ENCODE peak calls at places on chromosome 1, in ten cellular contexts. X, B, A, G, Q, M, T, O, E and Z are unnamed samples.

GRCh38 chr1:218350909-218351616 is 5.9 kb downstream of the TGFB2 start:
- DNase-seq in E (no peak), Q (no peak), O (no peak), B (no peak), G (no peak), A (no peak), T (no peak), M (no peak), X (no peak), Z (no peak)

GRCh38 chr1:223123238-223123976 is 19.6 kb downstream of the TLR5 start:
- DNase-seq in X (peak; percentile 76), O (no peak), T (peak; percentile 73), G (peak; percentile 85), M (no peak), E (peak; percentile 72), A (peak; percentile 71), B (peak; percentile 64), Q (peak; percentile 85), Z (peak; percentile 70)

GRCh38 chr1:39729030-39729429 is 9.7 kb upstream of the PPIE start:
- DNase-seq in G (no peak), E (no peak), B (no peak), A (no peak), M (no peak), T (no peak), Q (no peak), X (no peak), O (no peak), Z (no peak)

GRCh38 chr1:178706467-178706866 is 18.6 kb upstream of the RALGPS2 start:
- DNase-seq in M (peak; percentile 57), O (no peak), A (no peak), T (peak; percentile 51), E (no peak), G (peak; percentile 64), Q (no peak), X (peak; percentile 67), B (no peak), Z (peak; percentile 57)

GRCh38 chr1:94017155-94017829 is 103.7 kb downstream of the ABCA4 start:
- DNase-seq in A (no peak), O (no peak), T (no peak), X (no peak), G (no peak), E (no peak), M (no peak), Q (no peak), B (no peak), Z (no peak)

GRCh38 chr1:72322910-72323309 is 40.6 kb upstream of the NEGR1 start:
- DNase-seq in E (no peak), B (no peak), X (no peak), Q (no peak), T (no peak), O (no peak), M (no peak), A (no peak), G (no peak), Z (no peak)

GRCh38 chr1:69073176-69073575 is 494.5 kb upstream of the LRRC7 start:
- DNase-seq in B (no peak), G (no peak), M (no peak), A (no peak), X (no peak), O (no peak), T (no peak), Q (no peak), E (no peak), Z (no peak)

GRCh38 chr1:1628656-1629429 is 3.1 kb upstream of the MMP23B start:
- DNase-seq in M (no peak), X (no peak), Q (no peak), B (no peak), T (no peak), E (no peak), G (no peak), A (no peak), O (no peak), Z (no peak)

GRCh38 chr1:31835415-31835814 is 19.6 kb upstream of the SPOCD1 start:
- DNase-seq in O (no peak), E (no peak), Q (peak; percentile 15), G (no peak), A (no peak), X (no peak), B (no peak), T (no peak), M (no peak), Z (no peak)

GRCh38 chr1:31836638-31837037 is 20.8 kb upstream of the SPOCD1 start:
- DNase-seq in X (no peak), B (no peak), G (no peak), Q (peak; percentile 3), A (no peak), E (no peak), O (no peak), M (no peak), T (no peak), Z (no peak)

GRCh38 chr1:31831397-31832378 is 15.9 kb upstream of the SPOCD1 start:
- DNase-seq in E (no peak), G (no peak), X (no peak), M (no peak), Q (peak; percentile 62), A (no peak), B (no peak), O (no peak), T (no peak), Z (no peak)

GRCh38 chr1:31837441-31838158 is 21.8 kb upstream of the SPOCD1 start:
- DNase-seq in G (no peak), M (no peak), T (no peak), A (no peak), B (no peak), E (no peak), X (no peak), O (no peak), Q (peak; percentile 47), Z (no peak)

DNA sequence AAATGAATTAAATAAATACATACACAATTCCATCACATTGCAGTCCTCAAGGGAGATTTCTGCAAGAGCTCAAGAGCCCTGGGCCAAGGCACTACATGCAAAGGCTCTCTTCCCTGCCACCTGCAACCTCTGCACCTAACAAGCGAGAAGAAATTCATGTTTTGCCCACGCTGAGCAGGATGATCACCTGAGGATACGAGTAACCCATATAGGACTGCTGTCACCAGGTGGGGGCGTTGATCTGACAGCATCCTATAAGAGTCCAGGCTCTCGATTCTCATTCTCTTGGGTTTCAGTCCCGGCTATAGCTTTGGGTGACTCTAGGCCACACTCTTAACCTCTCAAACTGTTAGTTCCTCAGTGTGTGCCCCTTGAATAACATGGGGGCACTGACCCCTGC is 18.7 kb upstream of the SPOCD1 start:
- DNase-seq in O (no peak), M (no peak), E (no peak), X (no peak), Q (peak; percentile 55), B (no peak), T (no peak), G (no peak), A (no peak), Z (no peak)
- TF ChIP-seq CTCF in O (no peak), M (no peak), E (no peak), X (no peak), Q (no peak), B (no peak), T (no peak), G (no peak), A (no peak), Z (no peak)

GRCh38 chr1:228084325-228084724 is 1.8 kb downstream of the ARF1 start:
- DNase-seq in A (no peak), M (no peak), X (no peak), B (no peak), G (no peak), O (no peak), T (no peak), E (no peak), Q (no peak), Z (no peak)
- TF ChIP-seq POLR2A in A (no peak), M (peak; percentile 26), X (no peak), B (no peak), G (peak; percentile 67), O (no peak), T (no peak), E (no peak), Q (no peak), Z (no peak)

GRCh38 chr1:165355221-165355976 is 1.1 kb downstream of the LMX1A start:
- DNase-seq in T (no peak), M (no peak), E (no peak), A (no peak), O (no peak), X (no peak), Q (no peak), B (no peak), G (no peak), Z (no peak)

GRCh38 chr1:165355977-165356811 is at the start of gene LMX1A:
- DNase-seq in B (peak; percentile 18), M (peak; percentile 36), G (no peak), T (peak; percentile 20), Q (no peak), O (no peak), A (no peak), X (no peak), E (no peak), Z (no peak)

GRCh38 chr1:165353731-165354671 is 2.5 kb downstream of the LMX1A start:
- DNase-seq in M (no peak), G (no peak), Q (no peak), O (no peak), E (no peak), X (no peak), B (no peak), T (no peak), A (no peak), Z (no peak)

GRCh38 chr1:165352442-165353293 is 3.8 kb downstream of the LMX1A start:
- DNase-seq in O (no peak), X (no peak), B (no peak), G (no peak), E (no peak), T (no peak), M (no peak), Q (peak; percentile 78), A (no peak), Z (no peak)

DNA sequence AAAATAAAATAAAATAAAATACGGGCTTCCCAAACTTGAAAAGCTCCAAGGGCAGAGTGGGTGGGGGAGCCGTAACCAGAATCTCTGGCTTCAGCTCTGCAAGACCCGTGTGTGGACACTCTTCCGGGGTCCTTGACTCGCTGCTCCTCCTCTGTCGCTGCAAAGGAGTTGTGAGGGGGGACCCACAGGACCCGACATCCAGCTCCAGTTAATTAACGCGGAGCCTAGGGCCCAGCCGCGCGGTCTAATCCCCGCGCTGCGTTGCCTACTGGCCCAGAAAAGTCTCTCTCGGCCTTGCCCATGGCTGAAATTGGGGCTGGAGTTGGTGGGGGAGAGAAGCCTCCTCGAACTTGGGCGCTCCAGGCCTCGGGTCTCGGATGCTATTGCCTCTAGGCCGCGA is 1.8 kb downstream of the LMX1A start:
- DNase-seq in B (no peak), T (no peak), X (no peak), Q (no peak), E (no peak), M (no peak), A (no peak), G (no peak), O (no peak), Z (no peak)
- H3K9me3 ChIP-seq in B (no peaks in the 10 kb centered on the region), T (no peaks in the 10 kb centered on the region), X (no peaks in the 10 kb centered on the region), Q (no peaks in the 10 kb centered on the region), E (no peaks in the 10 kb centered on the region), M (no peaks in the 10 kb centered on the region), A (no peaks in the 10 kb centered on the region), G (no peaks in the 10 kb centered on the region), O (no peaks in the 10 kb centered on the region), Z (no peaks in the 10 kb centered on the region)

DNA sequence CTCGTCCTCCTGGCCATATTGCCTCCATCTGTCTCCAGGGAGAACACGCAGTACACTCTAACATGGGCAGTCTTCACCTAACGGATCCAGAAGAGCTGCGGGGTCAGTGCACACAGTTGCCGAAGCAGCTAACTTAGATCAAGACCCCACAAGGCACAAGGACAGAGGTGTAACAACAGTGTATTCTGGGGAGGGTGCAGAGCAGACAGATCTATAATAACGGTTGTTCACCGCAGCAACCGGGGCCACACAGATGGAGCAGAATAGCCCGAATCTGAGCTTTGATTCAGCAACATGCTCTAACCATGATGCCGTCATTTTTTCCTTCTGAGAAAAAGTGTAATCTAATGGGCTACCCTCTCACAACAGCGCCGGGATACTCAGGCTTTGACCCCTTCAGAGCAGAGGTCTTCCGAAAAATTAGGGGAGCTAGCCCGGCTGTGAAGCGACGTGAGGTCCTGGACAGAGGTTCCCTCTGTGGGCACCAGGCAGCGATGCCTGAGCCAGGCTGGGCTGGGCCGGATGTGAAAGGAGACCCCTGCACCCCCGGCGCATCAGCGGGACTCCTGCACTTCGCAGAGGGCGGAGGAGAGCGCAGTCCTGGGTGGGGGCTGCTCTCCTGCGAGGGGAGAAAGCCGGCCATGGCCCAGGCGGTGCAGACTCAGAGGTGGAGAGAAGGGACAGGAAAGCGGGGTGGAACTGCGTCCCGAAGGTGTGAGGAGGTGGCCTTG is 57.5 kb downstream of the BCL9 start:
- DNase-seq in G (no peak), X (peak; percentile 19), M (peak; percentile 47), A (peak; percentile 29), E (no peak), O (peak; percentile 25), B (no peak), Q (peak; percentile 68), T (no peak), Z (peak; percentile 58)
- TF ChIP-seq CTCF in G (no peak), X (no peak), M (no peak), A (no peak), E (no peak), O (no peak), B (no peak), Q (no peak), T (no peak), Z (no peak)